ENCODE peak calls at places on chromosomes 6 and 20, in eight cellular contexts. E is breast epithelium, L is fibroblast of lung, C is neural progenitor cell, D is upper lobe of right lung, J is lower lobe of right lung, N is BJ, X is heart left ventricle. Q is an unnamed sample.

GRCh38 chr6:92538296-92538695 is 881.1 kb downstream of the EPHA7 start:
- DNase-seq in N (peak), E (no peak), L (peak), D (no peak), J (no peak), C (no peak), X (no peak), Q (no peak)

GRCh38 chr6:44593539-44593944 is 206.0 kb downstream of the CDC5L start:
- DNase-seq in L (peak), D (no peak), X (peak), N (no peak), E (no peak), J (no peak), C (peak), Q (no peak)

GRCh38 chr20:35663516-35663812 is 1.2 kb downstream of the CPNE1 start:
- DNase-seq in C (no peak), X (no peak), E (no peak), D (no peak), J (no peak), N (no peak), L (peak), Q (no peak)

GRCh38 chr6:29678114-29678513 is 2.8 kb downstream of the ZFP57 start:
- DNase-seq in D (no peak), X (no peak), L (no peak), N (no peak), C (no peak), E (no peak), J (no peak), Q (no peak)

GRCh38 chr6:112781236-112781635 is 434.1 kb downstream of the RFPL4B start:
- DNase-seq in E (no peak), X (no peak), N (no peak), C (peak), L (peak), J (no peak), D (no peak), Q (no peak)

GRCh38 chr6:112237644-112238043 is 16.7 kb downstream of the LAMA4 start:
- DNase-seq in L (peak), J (no peak), D (no peak), X (peak), E (no peak), N (no peak), C (no peak), Q (no peak)

GRCh38 chr6:114520976-114521375 is 178.2 kb upstream of the HS3ST5 start:
- DNase-seq in C (no peak), D (no peak), L (no peak), N (no peak), X (no peak), E (no peak), J (no peak), Q (no peak)

GRCh38 chr6:136639671-136640070 is 89.4 kb upstream of the MAP7 start:
- DNase-seq in X (no peak), E (no peak), N (no peak), J (no peak), L (no peak), D (no peak), C (no peak), Q (no peak)

GRCh38 chr20:1280421-1281102 is 14.5 kb downstream of the SNPH start:
- DNase-seq in D (no peak), C (no peak), E (peak), N (no peak), L (peak), J (no peak), X (no peak), Q (no peak)

GRCh38 chr6:27752038-27752885 is 159.9 kb downstream of the OR2B2 start:
- DNase-seq in D (peak), C (peak), X (peak), L (peak), J (peak), E (peak), N (peak), Q (peak)

GRCh38 chr6:87919416-87919815 is 128.2 kb upstream of the SPACA1 start:
- DNase-seq in C (no peak), D (no peak), X (no peak), L (no peak), E (no peak), N (no peak), J (no peak), Q (no peak)
- H3K4me3 ChIP-seq in C (no peak), D (no peak), X (no peak), L (no peak), E (no peak), N (no peak), J (no peak), Q (no peak)

GRCh38 chr6:89961481-89961880 is 67.2 kb downstream of the GJA10 start:
- DNase-seq in X (no peak), C (no peak), E (no peak), J (no peak), N (no peak), L (no peak), D (no peak), Q (no peak)

GRCh38 chr6:89965441-89966249 is 71.4 kb downstream of the GJA10 start:
- DNase-seq in N (no peak), X (no peak), D (no peak), E (no peak), J (no peak), C (no peak), L (no peak), Q (no peak)

GRCh38 chr6:89966250-89966588 is 72.0 kb downstream of the GJA10 start:
- DNase-seq in N (no peak), X (no peak), J (no peak), C (no peak), E (no peak), L (no peak), D (no peak), Q (no peak)

GRCh38 chr6:89966913-89967312 is 72.6 kb downstream of the GJA10 start:
- DNase-seq in N (no peak), C (no peak), L (no peak), X (no peak), D (no peak), E (no peak), J (no peak), Q (no peak)

DNA sequence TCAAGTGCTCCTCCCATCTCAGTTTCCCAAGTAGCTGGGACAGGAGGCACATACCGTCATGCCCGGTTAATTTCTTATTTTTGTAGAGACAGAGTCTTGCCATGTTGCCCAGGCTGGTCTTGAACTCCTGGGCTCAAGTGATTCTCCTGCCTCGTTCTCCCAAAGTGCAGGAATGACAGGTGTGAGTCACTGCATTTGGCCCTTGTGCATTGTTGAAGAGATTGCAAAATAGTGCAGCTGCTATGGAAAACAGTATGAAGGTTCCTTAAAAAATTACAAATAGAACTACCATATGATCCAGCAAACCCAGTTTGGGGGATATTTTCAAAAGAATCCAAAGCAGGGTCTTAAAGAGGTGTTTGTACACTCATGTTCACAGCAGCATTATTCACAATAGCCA is 69.1 kb downstream of the GJA10 start:
- DNase-seq in D (no peak), N (no peak), J (no peak), L (peak), C (no peak), E (no peak), X (no peak), Q (no peak)
- H3K4me3 ChIP-seq in D (no peak), N (no peak), J (no peak), L (no peak), C (no peak), E (no peak), X (no peak), Q (no peak)

GRCh38 chr20:37902504-37903313 is at the start of gene VSTM2L:
- DNase-seq in N (no peak), X (no peak), C (peak), E (no peak), J (no peak), D (peak), L (peak), Q (no peak)

GRCh38 chr20:37901280-37901666 is 1.7 kb upstream of the VSTM2L start:
- DNase-seq in C (peak), J (no peak), X (no peak), L (no peak), N (no peak), D (no peak), E (no peak), Q (no peak)

GRCh38 chr20:37903317-37904007 is 535 bp downstream of the VSTM2L start:
- DNase-seq in C (no peak), L (no peak), D (no peak), E (no peak), N (no peak), J (no peak), X (no peak), Q (no peak)

GRCh38 chr20:37904008-37904675 is 1.2 kb downstream of the VSTM2L start:
- DNase-seq in N (no peak), X (no peak), L (no peak), E (no peak), C (no peak), D (no peak), J (no peak), Q (no peak)

DNA sequence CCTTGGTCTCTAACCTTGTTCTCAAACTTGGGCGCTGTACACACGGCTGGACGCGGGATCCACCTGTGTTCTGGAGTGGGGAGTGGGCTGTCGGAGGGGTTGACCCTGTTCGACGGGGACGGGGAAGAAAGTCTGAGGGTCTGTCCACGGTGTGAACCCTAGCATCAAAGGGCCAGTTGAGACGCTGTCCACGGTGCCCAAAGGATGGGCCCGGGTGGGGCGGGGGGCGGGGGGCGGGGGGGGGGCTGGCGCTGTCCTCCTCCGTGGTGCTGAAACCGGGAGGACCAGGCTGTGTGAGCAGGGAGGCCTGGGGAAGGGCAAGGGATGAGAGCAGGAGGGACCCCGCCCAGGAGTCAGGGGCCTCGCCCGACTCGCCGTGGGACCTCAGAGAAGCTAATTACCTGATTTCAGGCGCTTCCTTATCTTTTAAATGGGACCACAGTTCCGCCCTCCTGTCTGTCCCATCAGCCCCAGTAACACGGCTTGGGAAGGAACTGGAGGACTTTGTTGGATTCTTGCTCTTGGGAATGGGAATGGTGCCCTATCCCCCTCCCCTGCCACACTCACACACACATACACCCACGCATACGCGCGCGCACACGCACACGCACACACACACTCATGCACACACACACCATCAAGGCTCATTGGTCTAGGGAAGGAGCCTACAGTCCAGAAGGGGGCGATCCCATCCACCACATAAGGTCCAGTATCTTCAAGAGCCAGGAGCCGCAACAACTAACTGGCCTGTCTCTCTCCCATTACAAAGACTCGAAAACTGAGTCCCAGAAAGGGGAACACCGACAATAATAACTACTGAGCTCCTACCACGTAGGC is 1.0 kb upstream of the VSTM2L start:
- DNase-seq in X (no peak), N (no peak), C (peak), J (no peak), D (no peak), E (peak), L (peak), Q (no peak)
- H3K4me3 ChIP-seq in X (no peak), N (no peak), C (peak), J (peak), D (peak), E (peak), L (peak), Q (peak)

GRCh38 chr6:16273266-16273665 is 34.9 kb downstream of the GMPR start:
- DNase-seq in C (no peak), X (no peak), L (peak), N (no peak), J (no peak), E (no peak), D (no peak), Q (no peak)

GRCh38 chr6:16267428-16268263 is 29.3 kb downstream of the GMPR start:
- DNase-seq in E (no peak), J (no peak), L (no peak), N (no peak), D (no peak), X (no peak), C (no peak), Q (no peak)

GRCh38 chr6:16274519-16275229 is 36.3 kb downstream of the GMPR start:
- DNase-seq in J (no peak), X (no peak), C (no peak), L (peak), D (no peak), E (no peak), N (no peak), Q (no peak)

GRCh38 chr6:16271415-16271814 is 33.0 kb downstream of the GMPR start:
- DNase-seq in E (no peak), N (no peak), C (no peak), L (no peak), D (no peak), X (no peak), J (no peak), Q (no peak)

GRCh38 chr6:16270178-16270794 is 31.9 kb downstream of the GMPR start:
- DNase-seq in L (peak), J (no peak), C (no peak), N (no peak), E (no peak), X (no peak), D (no peak), Q (no peak)
- H3K4me3 ChIP-seq in L (no peak), J (no peak), C (no peak), N (no peak), E (no peak), X (no peak), D (no peak), Q (no peak)

DNA sequence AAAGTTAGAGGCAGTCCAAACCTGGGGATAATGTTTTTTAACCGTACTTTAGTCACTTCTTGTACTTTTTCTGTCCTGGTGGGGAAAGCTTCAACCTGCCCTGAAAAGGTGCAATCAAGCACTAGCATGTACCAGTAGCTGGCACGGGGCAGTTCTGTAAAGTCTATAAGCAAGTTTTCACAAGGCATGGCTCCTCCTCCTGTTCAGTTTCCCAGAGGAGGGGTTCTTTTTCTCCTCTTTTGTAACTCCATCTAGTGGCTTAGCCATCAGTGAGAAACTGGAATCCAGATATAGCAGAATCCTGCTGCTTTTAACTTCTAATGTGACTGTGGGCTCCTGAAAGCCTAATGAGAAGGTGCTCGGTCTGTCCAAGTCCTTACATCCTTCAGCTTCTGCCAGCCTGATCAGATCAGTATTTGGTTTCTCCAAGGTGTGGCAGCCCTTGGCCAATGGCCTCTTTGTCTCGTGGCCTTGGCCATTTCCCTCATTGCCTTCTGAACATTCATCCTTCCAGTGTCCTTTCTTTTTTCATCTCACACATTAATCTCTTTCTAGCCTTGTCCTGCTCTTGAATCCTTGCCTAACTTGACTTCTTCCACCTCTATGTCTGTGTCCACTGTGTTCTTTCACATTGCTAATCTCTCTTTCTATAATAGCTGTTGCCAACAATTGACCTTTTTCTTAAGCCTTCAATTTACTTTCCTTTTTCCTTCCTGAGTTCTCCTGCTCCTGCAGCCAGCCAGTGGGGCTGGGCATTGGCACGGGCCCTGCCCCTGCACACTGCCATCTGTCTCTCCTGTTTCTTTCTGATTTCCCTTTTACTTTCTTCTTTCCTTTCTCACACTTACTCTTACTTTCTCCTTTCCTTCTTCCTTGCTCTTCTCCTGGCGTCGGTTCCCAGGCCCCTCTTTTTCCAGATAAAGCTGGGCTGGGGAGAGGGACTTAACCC is 222.0 kb upstream of the SYNCRIP start:
- DNase-seq in E (no peak), X (no peak), C (no peak), J (no peak), L (peak), D (no peak), N (no peak), Q (peak)
- H3K4me3 ChIP-seq in E (peak), X (no peak), C (no peak), J (no peak), L (peak), D (no peak), N (no peak), Q (no peak)

GRCh38 chr20:63653041-63653973 is at the start of gene STMN3:
- DNase-seq in X (peak), L (peak), J (peak), D (peak), N (peak), C (peak), E (peak), Q (peak)
- H3K4me3 ChIP-seq in X (peak), L (peak), J (peak), D (peak), N (peak), C (peak), E (peak), Q (peak)

DNA sequence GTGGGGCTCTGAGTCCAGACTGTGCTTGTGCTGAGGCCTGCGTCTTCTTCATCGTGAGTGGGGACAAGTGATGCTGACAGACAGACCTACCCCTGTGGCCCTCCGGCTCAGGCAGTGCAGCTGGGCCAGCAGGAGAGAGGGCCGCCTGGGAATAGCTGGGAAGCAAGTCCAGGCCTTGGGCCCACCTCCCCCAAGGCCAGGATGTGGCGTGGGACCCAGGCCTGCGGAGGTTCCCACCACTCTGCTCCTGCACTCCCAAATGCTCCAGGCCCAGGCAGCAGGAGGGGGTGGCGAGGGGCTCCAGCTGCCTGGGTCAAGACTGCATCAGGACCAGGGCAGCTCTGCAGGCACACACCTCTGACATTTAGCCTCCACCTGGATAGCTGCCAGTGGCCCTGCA is 38.3 kb downstream of the DAAM2 start:
- DNase-seq in L (no peak), E (no peak), D (no peak), N (no peak), J (no peak), X (peak), C (no peak), Q (no peak)
- H3K4me3 ChIP-seq in L (no peak), E (no peak), D (no peak), N (no peak), J (no peak), X (no peak), C (no peak), Q (no peak)